ENCODE peak calls at places on chromosomes 5 and 9, in four cellular contexts. X, W, U and J are unnamed samples.

GRCh38 chr5:130323804-130324454 is 419.7 kb downstream of the CHSY3 start:
- DNase-seq in X (no peak), W (no peak), U (no peak), J (no peak)

GRCh38 chr9:116687074-116687761 is at the start of gene TRIM32:
- DNase-seq in X (peak; percentile 94), W (peak; percentile 93), U (peak; percentile 87), J (peak; percentile 89)

GRCh38 chr5:157167219-157167621 is 1.2 kb upstream of the GARIN3 start:
- DNase-seq in X (no peak), W (no peak), U (no peak), J (no peak)

GRCh38 chr5:176296-176823 is 14.9 kb upstream of the LRRC14B start:
- DNase-seq in X (no peak), W (no peak), U (no peak), J (no peak)

GRCh38 chr9:6197330-6197729 is 18.3 kb upstream of the IL33 start:
- DNase-seq in X (no peak), W (no peak), U (no peak), J (peak; percentile 27)

GRCh38 chr5:160387445-160387844 is 12.4 kb downstream of the FAM200C start:
- DNase-seq in X (no peak), W (no peak), U (no peak), J (no peak)

GRCh38 chr9:125343518-125344284 is 82.1 kb downstream of the GAPVD1 start:
- DNase-seq in X (no peak), W (no peak), U (no peak), J (peak; percentile 91)

GRCh38 chr5:83921794-83922193 is 201.1 kb upstream of the HAPLN1 start:
- DNase-seq in X (no peak), W (no peak), U (no peak), J (no peak)

GRCh38 chr5:180868960-180869359 is 7.9 kb upstream of the ZFP62 start:
- DNase-seq in X (peak; percentile 88), W (peak; percentile 64), U (peak; percentile 51), J (peak; percentile 68)

GRCh38 chr5:136506131-136506530 is 140.8 kb upstream of the TRPC7 start:
- DNase-seq in X (no peak), W (no peak), U (no peak), J (no peak)

GRCh38 chr5:67033893-67034605 is 162.6 kb downstream of the CD180 start:
- DNase-seq in X (no peak), W (no peak), U (no peak), J (no peak)

GRCh38 chr5:50655810-50656205 is 10.6 kb upstream of the PARP8 start:
- DNase-seq in X (no peak), W (no peak), U (no peak), J (no peak)

GRCh38 chr5:31237159-31237558 is 43.7 kb downstream of the CDH6 start:
- DNase-seq in X (no peak), W (no peak), U (no peak), J (no peak)

GRCh38 chr5:79488058-79488457 is 25.9 kb downstream of the HOMER1 start:
- DNase-seq in X (no peak), W (no peak), U (no peak), J (no peak)

GRCh38 chr9:137236936-137237421 is 4.1 kb upstream of the TUBB4B start:
- DNase-seq in X (no peak), W (no peak), U (no peak), J (no peak)

GRCh38 chr5:172110260-172110815 is 77.7 kb downstream of the STK10 start:
- DNase-seq in X (no peak), W (no peak), U (no peak), J (no peak)